ENCODE peak calls at places on chromosome 20, in five cellular contexts. P is AG04450, D is substantia nigra, X is progenitor cell of endocrine pancreas, Z is iris pigment epithelial cell. Q is an unnamed sample.

GRCh38 chr20:2032168-2032567 is 38.3 kb upstream of the PDYN start:
- DNase-seq in P (no peak), D (no peak), X (no peak), Z (no peak), Q (no peak)

GRCh38 chr20:44081888-44082287 is 105.1 kb downstream of the JPH2 start:
- DNase-seq in P (no peak), D (no peak), X (no peak), Z (no peak), Q (no peak)

GRCh38 chr20:4787825-4788224 is 66.1 kb downstream of the PRND start:
- DNase-seq in P (no peak), D (no peak), X (no peak), Z (no peak), Q (no peak)

GRCh38 chr20:26169506-26169905 is 472.9 kb upstream of the ZNF337 start:
- DNase-seq in P (no peak), D (no peak), X (no peak), Z (peak), Q (no peak)

GRCh38 chr20:14445310-14445709 is 107.9 kb upstream of the FLRT3 start:
- DNase-seq in P (peak), D (no peak), X (no peak), Z (peak), Q (no peak)

GRCh38 chr20:35792740-35793139 is 20.9 kb downstream of the PHF20 start:
- DNase-seq in P (no peak), D (no peak), X (no peak), Z (no peak), Q (no peak)

GRCh38 chr20:40275738-40276137 is 413.3 kb downstream of the MAFB start:
- DNase-seq in P (no peak), D (no peak), X (no peak), Z (no peak), Q (no peak)

GRCh38 chr20:43293068-43293786 is 103.5 kb upstream of the PTPRT start:
- DNase-seq in P (no peak), D (no peak), X (no peak), Z (no peak), Q (no peak)

GRCh38 chr20:40186826-40187225 is 502.2 kb downstream of the MAFB start:
- DNase-seq in P (no peak), D (no peak), X (no peak), Z (no peak), Q (no peak)

GRCh38 chr20:62918137-62918536 is 8.2 kb downstream of the DIDO1 start:
- DNase-seq in P (no peak), D (no peak), X (no peak), Z (no peak), Q (no peak)

GRCh38 chr20:43969501-43969900 is 54.8 kb downstream of the TOX2 start:
- DNase-seq in P (no peak), D (no peak), X (no peak), Z (no peak), Q (no peak)

GRCh38 chr20:59153832-59154231 is 9.8 kb upstream of the ZNF831 start:
- DNase-seq in P (no peak), D (no peak), X (no peak), Z (no peak), Q (no peak)